ENCODE peak calls at places on chromosomes 12 and 14, in five cellular contexts. F is IMR-90, T is H9, N is mammary epithelial cell, D is fibroblast of lung. Q is an unnamed sample.
A peak's percentile ranks its signal among the peaks of the same experiment; 100 is the strongest.

GRCh38 chr12:71846322-71846940 is 6.9 kb downstream of the TBC1D15 start:
- DNase-seq in D (peak; percentile 52), F (peak; percentile 47), T (no peak), N (peak; percentile 35), Q (no peak)

GRCh38 chr12:89551747-89552146 is 25.9 kb upstream of the POC1B start:
- DNase-seq in D (no peak), F (no peak), N (no peak), T (no peak), Q (no peak)

GRCh38 chr14:44163946-44164345 is 343.1 kb downstream of the FSCB start:
- DNase-seq in D (peak; percentile 20), T (no peak), F (no peak), N (no peak), Q (no peak)

GRCh38 chr12:55718020-55718419 is 2.2 kb upstream of the RDH5 start:
- DNase-seq in D (no peak), N (no peak), F (no peak), T (peak; percentile 72), Q (no peak)

GRCh38 chr14:44955528-44955927 is 6.2 kb downstream of the KLHL28 start:
- DNase-seq in D (no peak), N (no peak), T (no peak), F (no peak), Q (no peak)

GRCh38 chr12:62328296-62328921 is 68.2 kb downstream of the USP15 start:
- DNase-seq in N (no peak), D (peak; percentile 14), F (no peak), T (no peak), Q (no peak)

GRCh38 chr12:94792690-94793089 is 142.3 kb upstream of the TMCC3 start:
- DNase-seq in D (peak; percentile 49), N (no peak), T (no peak), F (peak; percentile 5), Q (no peak)

GRCh38 chr14:54593860-54594259 is 26.9 kb downstream of the SAMD4A start:
- DNase-seq in T (no peak), F (peak; percentile 72), N (peak; percentile 53), D (no peak), Q (no peak)

GRCh38 chr12:80551897-80552296 is 107.9 kb downstream of the PTPRQ start:
- DNase-seq in N (peak; percentile 89), D (peak; percentile 98), F (peak; percentile 99), T (no peak), Q (no peak)

GRCh38 chr12:109760930-109761630 is 47.5 kb downstream of the FAM222A start:
- DNase-seq in T (peak; percentile 28), N (no peak), D (no peak), F (no peak), Q (no peak)

GRCh38 chr14:23936084-23936829 is 17.3 kb upstream of the DHRS4 start:
- DNase-seq in F (no peak), D (no peak), T (no peak), N (no peak), Q (no peak)

GRCh38 chr14:65302571-65303184 is 109.9 kb upstream of the FUT8 start:
- DNase-seq in T (no peak), F (no peak), D (no peak), N (no peak), Q (no peak)

GRCh38 chr12:32273712-32274111 is 125.6 kb upstream of the FGD4 start:
- DNase-seq in N (no peak), T (peak; percentile 66), F (no peak), D (no peak), Q (peak; percentile 36)

GRCh38 chr12:62793256-62794217 is 141.4 kb downstream of the PPM1H start:
- DNase-seq in N (peak; percentile 67), D (peak; percentile 92), F (peak; percentile 87), T (peak; percentile 85), Q (peak; percentile 79)

GRCh38 chr12:52230364-52231281 is 2.4 kb upstream of the KRT7 start:
- DNase-seq in T (no peak), F (peak; percentile 68), N (peak; percentile 75), D (peak; percentile 72), Q (no peak)

GRCh38 chr12:63805704-63806672 is 26.3 kb downstream of the RXYLT1 start:
- DNase-seq in T (no peak), N (no peak), F (no peak), D (no peak), Q (no peak)

GRCh38 chr12:124919646-124920352 is 5.3 kb upstream of the UBC start:
- DNase-seq in F (peak; percentile 38), D (peak; percentile 33), N (peak; percentile 49), T (peak; percentile 38), Q (no peak)

GRCh38 chr12:76247992-76248391 is 100.2 kb downstream of the BBS10 start:
- DNase-seq in F (no peak), T (no peak), D (no peak), N (no peak), Q (no peak)

GRCh38 chr12:75550401-75550851 is 39.0 kb upstream of the KRR1 start:
- DNase-seq in D (no peak), T (no peak), F (peak; percentile 29), N (no peak), Q (no peak)

GRCh38 chr12:89225401-89225800 is 126.9 kb downstream of the DUSP6 start:
- DNase-seq in D (peak; percentile 22), N (peak; percentile 94), F (peak; percentile 78), T (peak; percentile 41), Q (peak; percentile 87)

GRCh38 chr14:20516921-20517320 is 11.6 kb downstream of the RNASE10 start:
- DNase-seq in D (peak; percentile 58), F (peak; percentile 89), T (no peak), N (peak; percentile 16), Q (no peak)

GRCh38 chr12:18559242-18559641 is 178.6 kb downstream of the PLCZ1 start:
- DNase-seq in F (no peak), T (no peak), N (no peak), D (no peak), Q (no peak)

GRCh38 chr12:795305-795704 is 42.9 kb downstream of the WNK1 start:
- DNase-seq in T (no peak), N (no peak), F (no peak), D (no peak), Q (peak; percentile 63)

GRCh38 chr12:97835541-97835940 is 372.9 kb downstream of the RMST start:
- DNase-seq in N (no peak), T (no peak), D (no peak), F (no peak), Q (no peak)

GRCh38 chr14:22558221-22558913 is 30.7 kb downstream of the DAD1 start:
- DNase-seq in D (no peak), F (no peak), T (peak; percentile 74), N (no peak), Q (no peak)

GRCh38 chr12:51601241-51601640 is 10.2 kb downstream of the SCN8A start:
- DNase-seq in F (no peak), N (peak; percentile 29), D (no peak), T (no peak), Q (no peak)

GRCh38 chr14:105880616-105881015 is 354.2 kb downstream of the TMEM121 start:
- DNase-seq in F (no peak), T (no peak), D (no peak), N (no peak), Q (no peak)

GRCh38 chr14:91883770-91884169 is 16.4 kb upstream of the TC2N start:
- DNase-seq in F (no peak), D (peak; percentile 29), N (no peak), T (no peak), Q (no peak)

GRCh38 chr14:90381011-90381790 is 15.6 kb upstream of the CALM1 start:
- DNase-seq in F (no peak), D (no peak), N (no peak), T (no peak), Q (no peak)

GRCh38 chr14:51581017-51581881 is 70.5 kb upstream of the FRMD6 start:
- DNase-seq in T (no peak), D (peak; percentile 61), F (peak; percentile 94), N (peak; percentile 61), Q (no peak)

GRCh38 chr12:122166422-122167327 is 7.3 kb downstream of the IL31 start:
- DNase-seq in D (no peak), T (no peak), N (no peak), F (no peak), Q (no peak)

DNA sequence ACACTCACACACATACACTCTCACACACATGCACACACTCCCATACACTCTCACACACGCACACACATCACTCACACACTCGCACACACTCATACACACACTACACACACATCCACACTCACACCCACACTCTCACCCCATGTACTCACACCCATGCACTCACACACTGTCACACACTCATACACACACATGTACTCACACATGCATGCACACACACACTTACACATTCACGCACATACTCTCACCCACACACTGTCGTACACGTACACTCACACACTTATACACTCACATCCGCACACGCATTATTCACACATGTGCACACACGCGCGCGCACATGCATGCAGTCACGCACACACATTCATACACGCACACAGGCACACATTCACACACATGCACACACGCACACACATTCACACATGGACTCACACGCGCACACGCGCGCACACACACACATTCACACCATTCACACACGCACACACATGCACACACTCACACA is 3.9 kb upstream of the GPR162 start:
- DNase-seq in N (no peak), T (no peak), D (no peak), F (no peak), Q (no peak)
- H3K9ac ChIP-seq in N (no peak overlapping the region), T (no peak overlapping the region), D (no peak overlapping the region), F (no peak overlapping the region), Q (no peak overlapping the region)

DNA sequence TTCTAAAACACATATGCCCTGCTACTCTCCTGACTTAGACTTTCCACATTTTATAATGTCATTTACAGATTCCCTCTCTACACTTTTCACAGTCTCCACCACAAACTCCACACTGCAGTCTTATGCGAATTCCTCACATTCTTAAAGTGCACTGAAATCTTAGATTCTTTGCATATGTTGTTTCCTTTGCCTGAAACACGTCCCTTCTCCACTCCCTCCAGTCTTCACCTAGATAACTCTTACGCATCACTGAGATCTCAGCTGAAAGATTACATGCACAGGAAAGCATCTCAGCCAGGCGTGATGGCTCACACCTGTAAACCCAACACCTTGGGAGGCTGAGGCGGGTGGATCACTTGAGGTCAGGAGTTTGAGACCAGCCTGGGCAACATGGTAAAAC is 3.8 kb upstream of the ARHGAP9 start:
- DNase-seq in N (no peak), D (no peak), T (no peak), F (peak; percentile 69), Q (no peak)
- H3K27ac ChIP-seq in N (no peak overlapping the region), D (no peak overlapping the region), T (no peak overlapping the region), F (peak overlapping the region; percentile 42), Q (no peak overlapping the region)

DNA sequence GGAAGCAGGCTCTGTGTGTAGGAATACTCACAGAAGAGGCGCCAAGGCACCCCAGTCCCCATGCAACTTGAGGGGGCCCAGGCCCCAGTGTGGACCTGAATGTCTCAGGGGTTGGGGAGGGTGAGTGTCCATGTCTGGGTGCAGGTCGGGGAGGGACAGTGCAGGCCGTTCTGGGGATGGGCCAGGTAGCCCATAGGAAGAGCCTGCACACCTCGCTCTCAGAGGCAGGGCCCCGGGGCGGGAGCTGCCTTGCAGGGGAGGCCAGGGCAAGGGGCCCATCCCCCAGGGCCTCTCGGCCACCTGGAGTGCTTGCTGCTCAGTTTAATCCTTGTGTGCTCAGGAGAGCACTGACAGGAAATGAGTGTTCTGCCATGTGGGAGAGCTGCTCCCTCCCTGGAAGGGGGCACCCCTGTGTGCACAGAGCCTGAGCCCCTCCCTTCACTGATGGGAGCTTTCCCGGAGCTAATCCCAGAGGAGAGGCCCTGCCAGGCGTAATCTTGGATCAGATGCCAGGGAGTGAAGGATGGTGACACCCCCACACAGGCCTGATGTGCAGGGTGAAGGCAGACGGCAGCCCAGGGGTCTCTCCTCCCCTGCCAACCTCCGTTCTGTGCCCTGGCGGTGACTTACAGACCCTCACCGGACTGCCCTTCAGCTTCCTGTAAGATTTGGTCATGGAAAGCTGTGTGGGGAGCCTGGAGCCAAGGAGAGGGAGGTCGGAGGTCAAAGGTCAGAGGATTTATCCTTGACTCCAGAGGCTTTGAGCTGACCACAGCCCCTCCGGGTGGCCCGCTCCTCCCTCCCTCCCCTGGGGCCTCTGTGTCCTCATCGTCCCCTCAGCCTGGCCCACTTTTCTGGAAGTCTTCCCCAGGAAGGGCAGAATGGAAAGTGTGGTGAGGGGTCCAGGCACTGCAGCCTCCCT is 24.4 kb upstream of the FBRSL1 start:
- DNase-seq in F (no peak), N (no peak), T (no peak), D (no peak), Q (peak; percentile 29)
- H3K9ac ChIP-seq in F (no peak overlapping the region), N (no peak overlapping the region), T (no peak overlapping the region), D (no peak overlapping the region), Q (no peak overlapping the region)

GRCh38 chr14:97916669-97917068 is 1119.5 kb downstream of the VRK1 start:
- DNase-seq in F (no peak), D (no peak), T (no peak), N (no peak), Q (no peak)
- H3K27ac ChIP-seq in F (no peak overlapping the region), D (no peak overlapping the region), T (no peak overlapping the region), N (no peak overlapping the region), Q (no peak overlapping the region)